ENCODE peak calls at places on chromosomes 6 and 20, in five cellular contexts. M is Caco-2, T is heart right ventricle, U is H1, Y is sigmoid colon. H is an unnamed sample.

GRCh38 chr20:33909331-33909921 is 84.3 kb upstream of the RALY start:
- DNase-seq in M (peak; percentile 88), T (no peak), U (no peak), Y (no peak), H (peak; percentile 69)

GRCh38 chr20:51500311-51500710 is 42.2 kb downstream of the NFATC2 start:
- DNase-seq in M (no peak), T (no peak), U (no peak), Y (no peak), H (no peak)

GRCh38 chr6:109008537-109008950 is 86.1 kb downstream of the SESN1 start:
- DNase-seq in M (no peak), T (no peak), U (no peak), Y (no peak), H (no peak)

GRCh38 chr6:165984743-165985142 is 182.9 kb downstream of the TBXT start:
- DNase-seq in M (no peak), T (no peak), U (no peak), Y (no peak), H (no peak)

GRCh38 chr20:19025430-19026120 is 186.9 kb upstream of the SLC24A3 start:
- DNase-seq in M (no peak), T (no peak), U (peak; percentile 24), Y (no peak), H (no peak)

GRCh38 chr20:63574156-63574828 is at the start of gene HELZ2:
- DNase-seq in M (peak; percentile 85), T (peak; percentile 79), U (peak; percentile 78), Y (peak; percentile 90), H (peak; percentile 79)

GRCh38 chr6:131946404-131946991 is 4.7 kb downstream of the CCN2 start:
- DNase-seq in M (no peak), T (no peak), U (no peak), Y (no peak), H (no peak)

GRCh38 chr6:95636552-95637376 is 59.4 kb downstream of the MANEA start:
- DNase-seq in M (no peak), T (no peak), U (no peak), Y (no peak), H (no peak)

GRCh38 chr6:148235446-148235845 is 107.2 kb upstream of the SASH1 start:
- DNase-seq in M (no peak), T (no peak), U (no peak), Y (no peak), H (no peak)

GRCh38 chr20:19265646-19266374 is 53.4 kb downstream of the SLC24A3 start:
- DNase-seq in M (peak; percentile 74), T (no peak), U (peak; percentile 81), Y (no peak), H (no peak)

DNA sequence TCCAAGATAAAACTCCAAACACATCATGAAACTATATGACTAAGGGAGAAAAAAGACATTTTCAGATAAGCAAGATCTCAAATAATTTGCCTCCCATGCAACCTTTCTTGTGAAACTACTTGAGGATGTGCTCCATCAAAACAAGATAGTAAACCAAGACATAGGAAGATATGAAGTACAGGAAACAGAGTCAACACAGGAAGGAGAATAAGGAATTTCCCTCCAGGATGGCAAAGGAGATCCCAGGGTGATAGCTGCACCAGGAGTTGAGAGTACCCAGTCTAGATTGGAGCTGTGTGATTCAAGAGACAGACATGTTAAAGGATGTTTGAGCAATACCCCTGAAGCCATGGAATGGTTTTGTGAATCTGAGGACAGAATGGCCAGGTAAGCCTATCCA is 15.3 kb downstream of the IL17A start:
- DNase-seq in M (no peak), T (no peak), U (no peak), Y (no peak), H (no peak)
- H3K4me1 ChIP-seq in M (no peaks in the 10 kb centered on the region), T (no peaks in the 10 kb centered on the region), U (no peaks in the 10 kb centered on the region), Y (no peaks in the 10 kb centered on the region), H (no peaks in the 10 kb centered on the region)

DNA sequence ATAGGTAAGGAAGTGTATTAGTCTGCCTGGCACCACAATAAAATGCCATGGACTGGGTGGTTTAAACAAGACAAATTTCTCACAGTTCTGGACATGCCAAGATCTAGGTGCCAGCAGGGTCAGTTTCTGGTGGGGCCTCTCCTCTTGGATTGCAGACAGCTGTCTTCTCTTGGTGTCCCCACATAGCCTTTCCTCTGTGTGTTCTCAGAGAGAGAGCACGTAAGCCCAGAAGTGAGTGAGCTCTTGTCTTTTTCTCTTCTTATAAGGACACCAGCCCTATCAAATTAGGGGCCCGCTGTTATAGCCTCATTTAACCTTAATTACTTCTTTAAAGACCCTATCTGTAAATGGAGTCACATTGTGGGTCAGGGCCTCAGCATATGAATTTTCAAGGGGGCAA is 28.3 kb downstream of the SMPDL3A start:
- DNase-seq in M (no peak), T (no peak), U (no peak), Y (no peak), H (no peak)
- H3K4me3 ChIP-seq in M (no peak overlapping the region), T (no peak overlapping the region), U (no peak overlapping the region), Y (no peak overlapping the region), H (no peak overlapping the region)

GRCh38 chr20:44695295-44696230 is 19.6 kb upstream of the CCN5 start:
- DNase-seq in M (no peak), T (no peak), U (no peak), Y (no peak), H (no peak)
- H3K4me1 ChIP-seq in M (peaks cover 21% of the 10 kb centered on the region), T (peaks cover 40% of the 10 kb centered on the region), U (peaks cover 1% of the 10 kb centered on the region), Y (peaks cover 26% of the 10 kb centered on the region), H (no peaks in the 10 kb centered on the region)

GRCh38 chr6:112415366-112415765 is 68.2 kb downstream of the RFPL4B start:
- DNase-seq in M (no peak), T (no peak), U (no peak), Y (no peak), H (no peak)
- H3K4me3 ChIP-seq in M (no peak overlapping the region), T (no peak overlapping the region), U (no peak overlapping the region), Y (no peak overlapping the region), H (no peak overlapping the region)

DNA sequence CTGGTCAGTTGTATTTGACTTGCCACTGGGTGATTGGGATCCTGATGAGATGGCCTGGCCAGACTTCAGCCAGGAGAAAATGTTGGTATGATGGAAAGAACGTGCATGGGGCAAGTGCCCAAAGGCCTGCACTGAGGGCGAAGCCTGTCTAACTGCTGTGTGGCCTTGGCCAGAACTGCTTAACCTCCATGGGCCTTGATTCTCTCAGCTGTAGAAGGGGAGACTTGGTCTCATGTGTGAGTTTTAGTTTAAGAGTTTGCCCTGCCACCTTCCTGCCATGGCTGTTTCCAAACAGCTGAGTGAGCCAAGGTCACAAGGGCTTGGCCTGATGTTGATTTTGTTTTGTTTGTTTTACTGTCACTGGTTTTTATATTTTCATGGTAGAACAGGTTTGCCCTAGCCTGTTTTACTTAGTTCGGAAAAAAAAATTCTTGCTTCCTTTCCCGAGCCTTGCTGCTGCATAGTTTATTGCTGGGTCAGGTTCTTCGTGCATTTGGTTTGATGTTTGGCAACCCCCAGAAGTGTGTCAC is 35.3 kb downstream of the DSTN start:
- DNase-seq in M (peak; percentile 37), T (no peak), U (no peak), Y (no peak), H (no peak)
- H3K4me1 ChIP-seq in M (peaks cover 36% of the 10 kb centered on the region), T (peaks cover 28% of the 10 kb centered on the region), U (no peaks in the 10 kb centered on the region), Y (peaks cover 99% of the 10 kb centered on the region), H (peaks cover 16% of the 10 kb centered on the region)

GRCh38 chr20:7993238-7993637 is 26.3 kb downstream of the TMX4 start:
- DNase-seq in M (no peak), T (no peak), U (no peak), Y (no peak), H (no peak)
- H3K4me3 ChIP-seq in M (no peak overlapping the region), T (no peak overlapping the region), U (no peak overlapping the region), Y (no peak overlapping the region), H (no peak overlapping the region)

DNA sequence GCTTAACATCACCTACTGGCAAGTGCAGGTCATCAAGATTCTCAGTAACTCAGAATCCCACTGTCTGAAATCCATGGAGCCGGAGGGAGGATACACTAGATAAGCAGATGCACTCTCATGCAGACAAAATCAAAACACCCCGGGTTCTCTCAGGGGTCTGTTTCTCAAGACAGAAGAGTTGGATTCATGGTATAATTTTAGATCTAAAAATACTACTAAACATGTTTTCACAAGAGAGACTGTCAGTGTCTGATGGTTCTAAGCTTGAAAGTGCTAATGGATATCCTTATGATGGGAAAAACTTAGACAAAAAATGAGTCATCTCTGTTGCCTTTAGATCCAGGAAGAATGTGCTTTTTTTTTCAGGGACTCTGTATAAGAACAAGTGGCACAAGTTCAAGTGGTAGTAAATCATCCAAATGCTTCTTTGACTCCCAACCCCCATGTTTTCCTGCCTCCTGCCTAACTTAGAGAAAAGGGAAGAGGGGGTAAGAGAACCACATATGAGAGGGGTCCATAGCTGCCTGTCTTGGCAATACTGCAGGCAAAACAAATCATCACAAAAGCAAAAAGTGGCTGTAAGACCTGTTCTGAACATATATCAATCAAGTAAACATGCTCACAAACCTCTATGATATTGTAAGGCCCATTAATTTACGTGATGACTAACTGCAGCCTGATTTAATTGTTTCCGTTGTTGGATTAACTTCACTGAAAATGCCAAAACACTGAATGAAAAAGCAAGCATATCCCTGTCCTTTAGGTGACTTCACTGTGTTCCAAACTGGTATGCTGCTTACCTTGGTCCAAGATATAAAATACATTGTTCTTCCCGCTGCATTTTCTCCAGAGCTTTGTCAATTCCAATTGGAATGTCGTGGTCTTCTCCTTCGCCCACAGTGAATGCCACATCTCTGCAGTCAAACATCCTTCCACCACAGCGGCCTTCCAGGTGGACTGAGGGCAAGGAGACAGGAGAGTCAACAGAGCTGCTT is 84.0 kb upstream of the TULP1 start:
- DNase-seq in M (no peak), T (no peak), U (no peak), Y (no peak), H (no peak)
- H3K4me1 ChIP-seq in M (no peaks in the 10 kb centered on the region), T (peaks cover 28% of the 10 kb centered on the region), U (peaks cover 2% of the 10 kb centered on the region), Y (peaks cover 97% of the 10 kb centered on the region), H (peaks cover 76% of the 10 kb centered on the region)